ENCODE peak calls at places on chromosomes 13 and 19, in nine cellular contexts. One of them, this sample, is unnamed.

GRCh38 chr19:12800873-12801465 is 631 bp downstream of the PRDX2 start:
- DNase-seq in neural crest cell: no peak
- DNase-seq in caudate nucleus: no peak
- DNase-seq in AG10803: no peak
- DNase-seq in HS-5: no peak
- DNase-seq in NCI-H345: no peak
- DNase-seq in kidney: peak; percentile 77
- DNase-seq in amniotic stem cell: no peak
- DNase-seq in effector CD8-positive, alpha-beta T cell: no peak
- DNase-seq in this sample: no peak

GRCh38 chr13:74203576-74203975 is 69.4 kb upstream of the KLF12 start:
- DNase-seq in amniotic stem cell: no peak
- DNase-seq in effector CD8-positive, alpha-beta T cell: no peak
- DNase-seq in kidney: no peak
- DNase-seq in neural crest cell: no peak
- DNase-seq in caudate nucleus: no peak
- DNase-seq in AG10803: peak; percentile 38
- DNase-seq in HS-5: no peak
- DNase-seq in NCI-H345: no peak
- DNase-seq in this sample: peak; percentile 24

GRCh38 chr19:14347999-14348889 is 33.0 kb upstream of the ADGRE5 start:
- DNase-seq in NCI-H345: peak; percentile 6
- DNase-seq in caudate nucleus: peak; percentile 6
- DNase-seq in amniotic stem cell: no peak
- DNase-seq in neural crest cell: peak; percentile 76
- DNase-seq in AG10803: peak; percentile 25
- DNase-seq in effector CD8-positive, alpha-beta T cell: peak; percentile 50
- DNase-seq in kidney: peak; percentile 88
- DNase-seq in HS-5: no peak
- DNase-seq in this sample: no peak

GRCh38 chr13:36325912-36326311 is 20.3 kb downstream of the SPART start:
- DNase-seq in AG10803: no peak
- DNase-seq in amniotic stem cell: no peak
- DNase-seq in NCI-H345: no peak
- DNase-seq in caudate nucleus: no peak
- DNase-seq in HS-5: no peak
- DNase-seq in effector CD8-positive, alpha-beta T cell: no peak
- DNase-seq in neural crest cell: no peak
- DNase-seq in kidney: no peak
- DNase-seq in this sample: no peak

GRCh38 chr19:6021878-6022569 is 44.1 kb upstream of the RANBP3 start:
- DNase-seq in HS-5: no peak
- DNase-seq in amniotic stem cell: peak; percentile 23
- DNase-seq in caudate nucleus: peak; percentile 24
- DNase-seq in effector CD8-positive, alpha-beta T cell: peak; percentile 73
- DNase-seq in AG10803: peak; percentile 60
- DNase-seq in NCI-H345: peak; percentile 59
- DNase-seq in neural crest cell: peak; percentile 86
- DNase-seq in kidney: peak; percentile 82
- DNase-seq in this sample: peak; percentile 73

GRCh38 chr13:94813920-94814500 is 101.7 kb upstream of the SOX21 start:
- DNase-seq in HS-5: no peak
- DNase-seq in neural crest cell: no peak
- DNase-seq in caudate nucleus: no peak
- DNase-seq in kidney: no peak
- DNase-seq in amniotic stem cell: no peak
- DNase-seq in NCI-H345: peak; percentile 63
- DNase-seq in effector CD8-positive, alpha-beta T cell: no peak
- DNase-seq in AG10803: no peak
- DNase-seq in this sample: no peak

GRCh38 chr13:20991741-20992520 is 69.5 kb downstream of the LATS2 start:
- DNase-seq in kidney: no peak
- DNase-seq in neural crest cell: no peak
- DNase-seq in amniotic stem cell: no peak
- DNase-seq in caudate nucleus: no peak
- DNase-seq in NCI-H345: no peak
- DNase-seq in effector CD8-positive, alpha-beta T cell: no peak
- DNase-seq in HS-5: no peak
- DNase-seq in AG10803: no peak
- DNase-seq in this sample: no peak

GRCh38 chr13:50682002-50682401 is 161.5 kb downstream of the DLEU7 start:
- DNase-seq in effector CD8-positive, alpha-beta T cell: no peak
- DNase-seq in kidney: no peak
- DNase-seq in amniotic stem cell: no peak
- DNase-seq in HS-5: no peak
- DNase-seq in AG10803: peak; percentile 47
- DNase-seq in caudate nucleus: no peak
- DNase-seq in neural crest cell: no peak
- DNase-seq in NCI-H345: no peak
- DNase-seq in this sample: no peak

GRCh38 chr19:40270362-40271089 is 14.6 kb downstream of the AKT2 start:
- DNase-seq in kidney: peak; percentile 17
- DNase-seq in neural crest cell: no peak
- DNase-seq in HS-5: no peak
- DNase-seq in amniotic stem cell: no peak
- DNase-seq in NCI-H345: no peak
- DNase-seq in AG10803: no peak
- DNase-seq in caudate nucleus: no peak
- DNase-seq in effector CD8-positive, alpha-beta T cell: no peak
- DNase-seq in this sample: no peak

GRCh38 chr19:2455481-2456300 is 1.1 kb downstream of the LMNB2 start:
- DNase-seq in kidney: peak; percentile 88
- DNase-seq in caudate nucleus: no peak
- DNase-seq in amniotic stem cell: no peak
- DNase-seq in HS-5: no peak
- DNase-seq in NCI-H345: no peak
- DNase-seq in AG10803: no peak
- DNase-seq in neural crest cell: no peak
- DNase-seq in effector CD8-positive, alpha-beta T cell: peak; percentile 46
- DNase-seq in this sample: no peak